ENCODE peak calls at places on chromosomes 1 and 21, in six cellular contexts. C is A549, M is HFFc6, Y is HL-60, B is dorsolateral prefrontal cortex, S is psoas muscle. I is an unnamed sample.

GRCh38 chr21:26851109-26851944 is 6.1 kb upstream of the ADAMTS1 start:
- DNase-seq in M (no peak), Y (no peak), S (no peak), C (no peak), B (no peak), I (no peak)

GRCh38 chr21:31220567-31220966 is 123.5 kb downstream of the TIAM1 start:
- DNase-seq in B (no peak), S (no peak), Y (no peak), M (no peak), C (no peak), I (no peak)

GRCh38 chr1:28796321-28797213 is 15.4 kb upstream of the OPRD1 start:
- DNase-seq in C (no peak), Y (no peak), B (no peak), M (no peak), S (no peak), I (no peak)

GRCh38 chr21:42417533-42417932 is 13.8 kb downstream of the UBASH3A start:
- DNase-seq in Y (no peak), S (no peak), B (no peak), C (no peak), M (no peak), I (no peak)

GRCh38 chr1:235588156-235588555 is 61.4 kb downstream of the GNG4 start:
- DNase-seq in Y (no peak), C (no peak), S (no peak), B (no peak), M (no peak), I (no peak)

GRCh38 chr1:119080586-119080985 is 59.9 kb downstream of the WARS2 start:
- DNase-seq in M (peak), C (no peak), B (no peak), Y (no peak), S (peak), I (no peak)

GRCh38 chr1:229661022-229661877 is 35.2 kb downstream of the URB2 start:
- DNase-seq in S (peak), M (peak), B (peak), Y (peak), C (peak), I (peak)

GRCh38 chr1:48767957-48768510 is 8.7 kb downstream of the BEND5 start:
- DNase-seq in M (no peak), S (no peak), C (no peak), Y (no peak), B (no peak), I (no peak)

GRCh38 chr21:21547368-21547953 is 549.3 kb downstream of the NCAM2 start:
- DNase-seq in M (no peak), Y (no peak), C (no peak), B (no peak), S (no peak), I (no peak)

GRCh38 chr1:3965693-3966092 is 65.6 kb upstream of the C1orf174 start:
- DNase-seq in M (no peak), Y (no peak), C (no peak), S (no peak), B (no peak), I (no peak)

GRCh38 chr1:38827299-38827698 is 32.3 kb downstream of the RRAGC start:
- DNase-seq in S (no peak), Y (no peak), M (no peak), C (no peak), B (no peak), I (no peak)

GRCh38 chr21:19507682-19508260 is 1104.2 kb upstream of the TMPRSS15 start:
- DNase-seq in C (no peak), Y (no peak), B (no peak), S (no peak), M (no peak), I (no peak)

GRCh38 chr1:228871314-228872061 is 136.2 kb downstream of the RHOU start:
- DNase-seq in C (no peak), Y (no peak), M (no peak), B (no peak), S (no peak), I (no peak)

GRCh38 chr1:234612352-234613127 is 2.6 kb upstream of the IRF2BP2 start:
- DNase-seq in Y (peak), S (peak), M (peak), B (peak), C (peak), I (peak)

GRCh38 chr1:11301593-11301992 is 28.6 kb downstream of the UBIAD1 start:
- DNase-seq in B (peak), S (no peak), C (no peak), M (no peak), Y (no peak), I (no peak)

GRCh38 chr1:78607944-78608343 is 12.3 kb upstream of the IFI44L start:
- DNase-seq in M (no peak), B (no peak), C (no peak), S (no peak), Y (no peak), I (no peak)

GRCh38 chr1:202701200-202701599 is 9.1 kb downstream of the SYT2 start:
- DNase-seq in Y (no peak), S (no peak), M (no peak), C (no peak), B (no peak), I (no peak)

GRCh38 chr1:86567341-86567740 is 20.5 kb downstream of the CLCA4 start:
- DNase-seq in M (no peak), C (no peak), S (no peak), B (no peak), Y (no peak), I (no peak)

GRCh38 chr1:84377480-84378095 is 20.7 kb upstream of the DNASE2B start:
- DNase-seq in Y (no peak), B (no peak), M (peak), C (no peak), S (no peak), I (no peak)

DNA sequence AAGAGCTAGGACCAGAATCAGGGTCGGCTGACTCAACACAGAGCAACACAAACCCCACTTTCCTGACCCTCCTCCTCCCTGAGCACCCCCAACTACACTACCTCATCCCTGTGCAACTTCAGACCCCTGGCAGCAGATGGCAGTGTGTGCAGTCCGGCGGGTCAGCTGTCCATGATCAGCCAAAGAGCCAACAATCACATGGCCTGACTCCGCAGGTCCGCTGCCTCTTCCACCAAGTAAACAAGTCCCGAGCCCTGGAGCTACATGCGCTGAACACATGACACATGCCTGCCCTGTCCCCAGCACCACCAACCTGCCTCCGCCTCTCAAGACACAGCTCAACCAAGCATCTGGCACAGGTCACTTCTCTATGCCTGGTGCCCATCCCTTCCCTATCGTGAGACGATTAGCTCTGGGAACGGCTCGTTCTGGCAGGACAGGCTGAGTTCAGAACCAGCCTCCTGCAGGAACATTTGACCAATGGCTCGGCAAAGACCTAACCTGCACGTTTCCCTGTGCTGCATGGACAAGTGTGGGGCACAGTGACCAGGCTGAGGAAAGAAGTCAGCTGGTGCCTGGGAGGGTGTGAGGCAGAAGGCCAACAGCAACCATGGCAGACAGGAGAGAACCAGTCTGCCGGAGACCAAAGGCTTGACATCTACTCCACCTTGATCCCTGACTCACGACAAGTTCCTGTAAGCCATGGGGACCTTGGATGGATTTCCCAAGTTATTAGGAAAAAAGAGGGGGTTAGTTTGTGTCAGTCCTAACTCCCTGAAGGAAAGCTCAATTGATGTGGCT is 60.3 kb downstream of the CD46 start:
- DNase-seq in Y (no peak), M (peak), C (peak), B (peak), S (peak), I (no peak)
- TF ChIP-seq CTCF in Y (no peak), M (peak), C (peak), B (peak), S (peak), I (no peak)

DNA sequence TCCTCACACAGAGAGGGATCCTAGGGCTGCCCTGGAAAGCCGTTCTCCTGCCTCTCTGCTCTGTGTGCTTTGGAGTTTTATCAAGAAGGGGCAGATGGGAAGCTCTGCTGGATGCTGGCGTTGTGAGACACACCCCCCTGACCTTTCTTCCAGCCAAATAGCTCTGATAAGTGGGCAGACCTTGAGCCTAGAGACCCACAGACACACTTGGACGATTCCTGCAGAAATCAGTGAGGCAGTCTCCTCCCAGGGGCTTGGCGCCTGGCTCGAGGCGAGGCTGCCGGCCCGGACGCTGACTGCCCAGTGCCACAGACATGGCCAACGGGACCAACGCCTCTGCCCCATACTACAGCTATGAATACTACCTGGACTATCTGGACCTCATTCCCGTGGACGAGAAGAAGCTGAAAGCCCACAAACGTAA is at the start of gene MRAP:
- DNase-seq in S (no peak), Y (no peak), M (no peak), C (no peak), B (no peak), I (no peak)
- TF ChIP-seq CTCF in S (no peak), Y (no peak), M (no peak), C (no peak), B (no peak), I (no peak)

DNA sequence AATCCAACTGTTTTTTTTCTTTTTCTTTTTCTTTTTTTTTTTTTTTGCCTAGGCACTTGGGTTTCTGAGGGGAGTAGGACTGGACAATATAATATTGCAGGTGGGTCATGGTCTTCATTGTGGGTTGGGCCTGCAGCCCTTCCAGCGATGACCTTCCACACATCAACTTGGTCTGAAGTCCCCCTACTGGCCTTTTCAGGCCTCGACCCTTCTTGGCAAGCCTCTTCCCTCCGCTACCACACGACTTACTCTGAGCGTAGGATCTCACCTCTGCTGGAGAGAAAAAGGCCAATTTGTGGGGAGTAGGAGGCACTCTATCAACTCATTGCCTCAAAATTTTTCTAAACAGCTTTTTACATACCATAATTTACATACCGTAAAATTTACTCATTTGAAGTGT is 51.1 kb upstream of the GRIK3 start:
- DNase-seq in B (no peak), Y (no peak), M (no peak), S (no peak), C (peak), I (no peak)
- TF ChIP-seq CTCF in B (no peak), Y (no peak), M (no peak), S (no peak), C (no peak), I (no peak)

GRCh38 chr1:238944028-238944427 is 442.3 kb upstream of the CHRM3 start:
- DNase-seq in Y (no peak), S (no peak), B (no peak), M (no peak), C (no peak), I (no peak)
- TF ChIP-seq CTCF in Y (no peak), S (no peak), B (no peak), M (no peak), C (no peak), I (no peak)

I was measured in mesothelial cell of epicardium.